ENCODE peak calls at places on chromosomes 16 and 17, in five cellular contexts. U is CD8-positive, alpha-beta T cell; F is psoas muscle; Q is hepatocyte; W is IMR-90. R is an unnamed sample.

GRCh38 chr17:21278304-21279197 is 6.0 kb upstream of the MAP2K3 start:
- DNase-seq in Q (no peak), F (peak; percentile 60), W (no peak), U (peak; percentile 24), R (no peak)

GRCh38 chr16:21684199-21684598 is 20.4 kb downstream of the OTOA start:
- DNase-seq in W (no peak), U (no peak), Q (no peak), F (no peak), R (no peak)

GRCh38 chr17:82346342-82347300 is 12.4 kb upstream of the TEX19 start:
- DNase-seq in U (no peak), W (no peak), F (no peak), Q (no peak), R (no peak)

GRCh38 chr17:7511108-7511507 is 26.9 kb downstream of the POLR2A start:
- DNase-seq in F (no peak), Q (no peak), U (no peak), W (peak; percentile 21), R (no peak)

GRCh38 chr17:83192161-83192788 is 112.9 kb downstream of the METRNL start:
- DNase-seq in F (peak; percentile 61), U (no peak), Q (no peak), W (peak; percentile 50), R (peak; percentile 28)

GRCh38 chr17:42571435-42572225 is 4.7 kb downstream of the MLX start:
- DNase-seq in W (no peak), Q (no peak), U (no peak), F (no peak), R (no peak)

GRCh38 chr17:55434721-55435120 is 13.1 kb upstream of the MMD start:
- DNase-seq in Q (no peak), W (peak; percentile 41), F (no peak), U (no peak), R (no peak)

GRCh38 chr17:42387221-42387657 is 1.0 kb downstream of the STAT3 start:
- DNase-seq in U (no peak), F (no peak), Q (peak; percentile 64), W (peak; percentile 74), R (no peak)

GRCh38 chr16:90005956-90006663 is 13.1 kb downstream of the DBNDD1 start:
- DNase-seq in Q (no peak), F (no peak), U (no peak), W (no peak), R (no peak)

GRCh38 chr17:17724307-17724921 is 43.2 kb downstream of the RAI1 start:
- DNase-seq in F (no peak), W (peak; percentile 54), U (no peak), Q (peak; percentile 51), R (no peak)

GRCh38 chr17:38687291-38687690 is 12.5 kb upstream of the EPOP start:
- DNase-seq in Q (no peak), W (peak; percentile 72), F (no peak), U (no peak), R (no peak)

GRCh38 chr16:31382485-31383161 is 10.5 kb upstream of the ITGAD start:
- DNase-seq in Q (peak; percentile 77), U (peak; percentile 51), F (peak; percentile 67), W (peak; percentile 40), R (no peak)

GRCh38 chr17:21211825-21212479 is 2.0 kb downstream of the TMEM11 start:
- DNase-seq in Q (peak; percentile 57), W (no peak), F (no peak), U (no peak), R (no peak)

GRCh38 chr17:5523249-5523648 is 36.9 kb downstream of the MIS12 start:
- DNase-seq in F (no peak), W (no peak), Q (no peak), U (no peak), R (no peak)

GRCh38 chr17:5531019-5531418 is 44.7 kb downstream of the MIS12 start:
- DNase-seq in U (no peak), F (no peak), Q (no peak), W (no peak), R (no peak)

GRCh38 chr17:5527647-5528250 is 41.4 kb downstream of the MIS12 start:
- DNase-seq in Q (no peak), U (no peak), F (no peak), W (no peak), R (no peak)

GRCh38 chr17:5530265-5530782 is 44.0 kb downstream of the MIS12 start:
- DNase-seq in F (no peak), W (no peak), Q (no peak), U (no peak), R (no peak)

GRCh38 chr17:5526821-5527598 is 40.6 kb downstream of the MIS12 start:
- DNase-seq in F (peak; percentile 80), U (no peak), W (peak; percentile 98), Q (peak; percentile 91), R (no peak)
- H3K36me3 ChIP-seq in F (peaks cover 9% of the 10 kb centered on the region), U (peaks cover 42% of the 10 kb centered on the region), W (peaks cover 21% of the 10 kb centered on the region), Q (no peaks in the 10 kb centered on the region), R (peaks cover 37% of the 10 kb centered on the region)

DNA sequence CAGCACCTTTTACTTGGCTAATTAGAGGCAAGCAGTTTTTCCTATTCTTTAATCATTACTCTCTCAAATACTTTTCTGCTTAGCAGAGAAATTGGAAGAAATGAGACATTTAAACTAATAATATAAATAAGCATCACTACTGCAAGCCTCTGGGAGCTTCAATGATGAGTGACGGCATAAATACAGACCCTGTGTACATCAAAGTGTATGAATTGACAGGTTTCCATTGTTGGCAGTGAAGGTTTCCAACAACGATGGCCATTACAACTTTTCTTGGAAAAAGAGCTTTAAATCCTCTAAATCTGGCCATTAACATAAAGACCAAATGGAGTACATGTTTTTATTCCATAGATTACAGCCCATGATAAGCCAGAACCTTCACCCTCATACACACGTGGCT is 39.4 kb upstream of the CACNG5 start:
- DNase-seq in U (no peak), W (no peak), Q (no peak), F (no peak), R (no peak)
- H3K36me3 ChIP-seq in U (peaks cover 15% of the 10 kb centered on the region), W (peaks cover 46% of the 10 kb centered on the region), Q (no peaks in the 10 kb centered on the region), F (no peaks in the 10 kb centered on the region), R (no peaks in the 10 kb centered on the region)

GRCh38 chr16:81680444-81681263 is 98.4 kb upstream of the PLCG2 start:
- DNase-seq in W (no peak), F (no peak), Q (no peak), U (no peak), R (no peak)
- H3K36me3 ChIP-seq in W (peaks cover 26% of the 10 kb centered on the region), F (no peaks in the 10 kb centered on the region), Q (no peaks in the 10 kb centered on the region), U (peaks cover 17% of the 10 kb centered on the region), R (peaks cover 62% of the 10 kb centered on the region)

DNA sequence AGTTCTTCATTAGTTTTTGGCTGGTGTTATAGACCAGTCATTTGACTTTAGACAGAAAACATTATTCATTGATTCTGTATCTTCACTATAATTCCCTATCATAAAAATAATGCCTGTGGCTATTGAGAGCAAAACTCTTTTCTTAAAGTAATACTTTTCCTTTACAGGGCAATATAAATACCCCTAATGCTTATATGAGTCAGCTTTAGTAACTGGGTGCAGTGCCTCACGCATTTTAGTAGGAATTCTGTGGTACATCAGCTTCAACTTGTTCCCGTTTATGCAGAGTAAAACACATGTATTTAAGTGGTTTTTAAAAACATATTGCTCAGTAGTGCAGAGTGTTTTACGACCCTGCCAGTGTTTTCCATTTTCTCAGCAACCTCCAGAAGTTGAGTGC is 68.1 kb downstream of the SEC14L1 start:
- DNase-seq in F (no peak), U (no peak), W (peak; percentile 24), Q (no peak), R (no peak)
- H3K36me3 ChIP-seq in F (peaks cover 85% of the 10 kb centered on the region), U (peaks cover 43% of the 10 kb centered on the region), W (peaks cover 67% of the 10 kb centered on the region), Q (no peaks in the 10 kb centered on the region), R (peaks cover 91% of the 10 kb centered on the region)

GRCh38 chr17:6209829-6210228 is 139.7 kb downstream of the WSCD1 start:
- DNase-seq in U (no peak), W (no peak), Q (no peak), F (no peak), R (no peak)

GRCh38 chr17:6213859-6214258 is 143.7 kb downstream of the WSCD1 start:
- DNase-seq in U (no peak), W (no peak), F (no peak), Q (no peak), R (no peak)

GRCh38 chr17:6212766-6213165 is 142.6 kb downstream of the WSCD1 start:
- DNase-seq in Q (no peak), U (no peak), W (no peak), F (no peak), R (no peak)

GRCh38 chr17:6218333-6218732 is 148.2 kb downstream of the WSCD1 start:
- DNase-seq in U (no peak), F (no peak), W (no peak), Q (no peak), R (no peak)

GRCh38 chr17:6215071-6216035 is 145.2 kb downstream of the WSCD1 start:
- DNase-seq in W (no peak), U (no peak), Q (no peak), F (no peak), R (no peak)
- H3K36me3 ChIP-seq in W (no peaks in the 10 kb centered on the region), U (no peaks in the 10 kb centered on the region), Q (no peaks in the 10 kb centered on the region), F (no peaks in the 10 kb centered on the region), R (no peaks in the 10 kb centered on the region)

GRCh38 chr17:61846088-61846487 is 17.2 kb downstream of the BRIP1 start:
- DNase-seq in U (no peak), W (no peak), Q (no peak), F (no peak), R (no peak)
- H3K36me3 ChIP-seq in U (no peaks in the 10 kb centered on the region), W (peaks cover 6% of the 10 kb centered on the region), Q (no peaks in the 10 kb centered on the region), F (no peaks in the 10 kb centered on the region), R (peaks cover 96% of the 10 kb centered on the region)

R was measured in RWPE2.